ENCODE peak calls at places on chromosome 19, in seven cellular contexts. One of them, this sample, is unnamed.

GRCh38 chr19:23241433-23241832 is 8.8 kb downstream of the ZNF724 start:
- DNase-seq in IMR-90: no peak
- DNase-seq in iris pigment epithelial cell: no peak
- DNase-seq in right cardiac atrium: no peak
- DNase-seq in T-helper 17 cell: no peak
- DNase-seq in mesenchymal stem cell: no peak
- DNase-seq in NCI-H1048: no peak
- DNase-seq in this sample: no peak

GRCh38 chr19:16315825-16316505 is 8.7 kb upstream of the KLF2 start:
- DNase-seq in IMR-90: peak
- DNase-seq in iris pigment epithelial cell: peak
- DNase-seq in right cardiac atrium: peak
- DNase-seq in NCI-H1048: no peak
- DNase-seq in T-helper 17 cell: no peak
- DNase-seq in mesenchymal stem cell: peak
- DNase-seq in this sample: no peak

GRCh38 chr19:54462713-54463530 is 656 bp downstream of the LENG9 start:
- DNase-seq in iris pigment epithelial cell: peak
- DNase-seq in IMR-90: peak
- DNase-seq in NCI-H1048: no peak
- DNase-seq in right cardiac atrium: peak
- DNase-seq in mesenchymal stem cell: peak
- DNase-seq in T-helper 17 cell: peak
- DNase-seq in this sample: no peak

GRCh38 chr19:2810141-2811091 is 9.3 kb upstream of the ZNF554 start:
- DNase-seq in IMR-90: no peak
- DNase-seq in mesenchymal stem cell: no peak
- DNase-seq in right cardiac atrium: peak
- DNase-seq in T-helper 17 cell: no peak
- DNase-seq in iris pigment epithelial cell: no peak
- DNase-seq in NCI-H1048: no peak
- DNase-seq in this sample: no peak

GRCh38 chr19:19627716-19628498 is at the start of gene LPAR2:
- DNase-seq in iris pigment epithelial cell: no peak
- DNase-seq in IMR-90: no peak
- DNase-seq in NCI-H1048: peak
- DNase-seq in mesenchymal stem cell: no peak
- DNase-seq in right cardiac atrium: peak
- DNase-seq in T-helper 17 cell: peak
- DNase-seq in this sample: no peak

GRCh38 chr19:49690656-49691242 is at the start of gene CPT1C:
- DNase-seq in IMR-90: peak
- DNase-seq in right cardiac atrium: peak
- DNase-seq in T-helper 17 cell: no peak
- DNase-seq in NCI-H1048: peak
- DNase-seq in iris pigment epithelial cell: peak
- DNase-seq in mesenchymal stem cell: peak
- DNase-seq in this sample: peak

GRCh38 chr19:10518444-10519361 is 1.5 kb upstream of the S1PR5 start:
- DNase-seq in IMR-90: no peak
- DNase-seq in T-helper 17 cell: no peak
- DNase-seq in NCI-H1048: no peak
- DNase-seq in iris pigment epithelial cell: no peak
- DNase-seq in mesenchymal stem cell: no peak
- DNase-seq in right cardiac atrium: no peak
- DNase-seq in this sample: no peak

GRCh38 chr19:38606131-38606530 is 11.6 kb downstream of the MAP4K1 start:
- DNase-seq in T-helper 17 cell: no peak
- DNase-seq in iris pigment epithelial cell: no peak
- DNase-seq in NCI-H1048: no peak
- DNase-seq in right cardiac atrium: no peak
- DNase-seq in IMR-90: no peak
- DNase-seq in mesenchymal stem cell: no peak
- DNase-seq in this sample: no peak

GRCh38 chr19:15508035-15508710 is at the start of gene CYP4F22:
- DNase-seq in right cardiac atrium: no peak
- DNase-seq in iris pigment epithelial cell: no peak
- DNase-seq in IMR-90: no peak
- DNase-seq in NCI-H1048: no peak
- DNase-seq in mesenchymal stem cell: no peak
- DNase-seq in T-helper 17 cell: peak
- DNase-seq in this sample: no peak

GRCh38 chr19:38337360-38337653 is 1.7 kb downstream of the CATSPERG start:
- DNase-seq in iris pigment epithelial cell: no peak
- DNase-seq in NCI-H1048: no peak
- DNase-seq in mesenchymal stem cell: no peak
- DNase-seq in T-helper 17 cell: no peak
- DNase-seq in IMR-90: no peak
- DNase-seq in right cardiac atrium: no peak
- DNase-seq in this sample: no peak

GRCh38 chr19:44808463-44809371 is at the start of gene BCAM:
- DNase-seq in iris pigment epithelial cell: peak
- DNase-seq in right cardiac atrium: peak
- DNase-seq in mesenchymal stem cell: peak
- DNase-seq in T-helper 17 cell: no peak
- DNase-seq in IMR-90: peak
- DNase-seq in NCI-H1048: no peak
- DNase-seq in this sample: no peak

GRCh38 chr19:40371802-40372122 is 18.2 kb downstream of the HIPK4 start:
- DNase-seq in T-helper 17 cell: no peak
- DNase-seq in right cardiac atrium: no peak
- DNase-seq in iris pigment epithelial cell: no peak
- DNase-seq in mesenchymal stem cell: no peak
- DNase-seq in IMR-90: no peak
- DNase-seq in NCI-H1048: no peak
- DNase-seq in this sample: no peak

GRCh38 chr19:2355168-2356035 is 4.7 kb upstream of the TMPRSS9 start:
- DNase-seq in iris pigment epithelial cell: no peak
- DNase-seq in IMR-90: no peak
- DNase-seq in NCI-H1048: no peak
- DNase-seq in right cardiac atrium: no peak
- DNase-seq in mesenchymal stem cell: no peak
- DNase-seq in T-helper 17 cell: no peak
- DNase-seq in this sample: no peak

GRCh38 chr19:5585461-5586299 is 17.9 kb upstream of the TINCR start:
- DNase-seq in IMR-90: no peak
- DNase-seq in NCI-H1048: no peak
- DNase-seq in T-helper 17 cell: peak
- DNase-seq in mesenchymal stem cell: no peak
- DNase-seq in right cardiac atrium: peak
- DNase-seq in iris pigment epithelial cell: peak
- DNase-seq in this sample: peak

GRCh38 chr19:5951338-5951861 is 26.5 kb downstream of the RANBP3 start:
- DNase-seq in NCI-H1048: no peak
- DNase-seq in right cardiac atrium: peak
- DNase-seq in mesenchymal stem cell: no peak
- DNase-seq in iris pigment epithelial cell: no peak
- DNase-seq in IMR-90: no peak
- DNase-seq in T-helper 17 cell: no peak
- DNase-seq in this sample: no peak

GRCh38 chr19:29260477-29261317 is 47.7 kb upstream of the UQCRFS1 start:
- DNase-seq in IMR-90: peak
- DNase-seq in T-helper 17 cell: no peak
- DNase-seq in right cardiac atrium: no peak
- DNase-seq in NCI-H1048: no peak
- DNase-seq in mesenchymal stem cell: no peak
- DNase-seq in iris pigment epithelial cell: no peak
- DNase-seq in this sample: no peak

GRCh38 chr19:19817357-19817756 is 4.2 kb downstream of the ZNF506 start:
- DNase-seq in mesenchymal stem cell: no peak
- DNase-seq in iris pigment epithelial cell: no peak
- DNase-seq in right cardiac atrium: no peak
- DNase-seq in NCI-H1048: no peak
- DNase-seq in T-helper 17 cell: peak
- DNase-seq in IMR-90: no peak
- DNase-seq in this sample: no peak

GRCh38 chr19:27794444-27795042 is 1418.4 kb downstream of the UQCRFS1 start:
- DNase-seq in mesenchymal stem cell: peak
- DNase-seq in IMR-90: peak
- DNase-seq in iris pigment epithelial cell: peak
- DNase-seq in T-helper 17 cell: no peak
- DNase-seq in NCI-H1048: no peak
- DNase-seq in right cardiac atrium: no peak
- DNase-seq in this sample: no peak

GRCh38 chr19:46181386-46181774 is 33.3 kb downstream of the IGFL2 start:
- DNase-seq in mesenchymal stem cell: peak
- DNase-seq in right cardiac atrium: no peak
- DNase-seq in iris pigment epithelial cell: peak
- DNase-seq in NCI-H1048: no peak
- DNase-seq in IMR-90: peak
- DNase-seq in T-helper 17 cell: no peak
- DNase-seq in this sample: no peak

GRCh38 chr19:8611890-8612806 is 1.6 kb upstream of the ADAMTS10 start:
- DNase-seq in right cardiac atrium: peak
- DNase-seq in IMR-90: peak
- DNase-seq in iris pigment epithelial cell: peak
- DNase-seq in mesenchymal stem cell: peak
- DNase-seq in T-helper 17 cell: no peak
- DNase-seq in NCI-H1048: no peak
- DNase-seq in this sample: no peak

GRCh38 chr19:1747285-1748114 is 5.8 kb upstream of the ONECUT3 start:
- DNase-seq in right cardiac atrium: no peak
- DNase-seq in iris pigment epithelial cell: peak
- DNase-seq in IMR-90: peak
- DNase-seq in NCI-H1048: no peak
- DNase-seq in T-helper 17 cell: no peak
- DNase-seq in mesenchymal stem cell: peak
- DNase-seq in this sample: peak

GRCh38 chr19:1651548-1652394 is 644 bp downstream of the TCF3 start:
- DNase-seq in NCI-H1048: no peak
- DNase-seq in IMR-90: peak
- DNase-seq in mesenchymal stem cell: peak
- DNase-seq in T-helper 17 cell: peak
- DNase-seq in iris pigment epithelial cell: peak
- DNase-seq in right cardiac atrium: peak
- DNase-seq in this sample: no peak

GRCh38 chr19:49441210-49441959 is at the start of gene SLC17A7:
- DNase-seq in mesenchymal stem cell: peak
- DNase-seq in iris pigment epithelial cell: no peak
- DNase-seq in IMR-90: no peak
- DNase-seq in T-helper 17 cell: peak
- DNase-seq in right cardiac atrium: peak
- DNase-seq in NCI-H1048: no peak
- DNase-seq in this sample: no peak

GRCh38 chr19:1503089-1503924 is 9.5 kb downstream of the ADAMTSL5 start:
- DNase-seq in NCI-H1048: no peak
- DNase-seq in iris pigment epithelial cell: peak
- DNase-seq in IMR-90: peak
- DNase-seq in mesenchymal stem cell: no peak
- DNase-seq in right cardiac atrium: peak
- DNase-seq in T-helper 17 cell: peak
- DNase-seq in this sample: no peak

GRCh38 chr19:16400911-16401675 is 70.7 kb downstream of the EPS15L1 start:
- DNase-seq in right cardiac atrium: peak
- DNase-seq in IMR-90: peak
- DNase-seq in mesenchymal stem cell: no peak
- DNase-seq in iris pigment epithelial cell: no peak
- DNase-seq in NCI-H1048: no peak
- DNase-seq in T-helper 17 cell: no peak
- DNase-seq in this sample: no peak

GRCh38 chr19:12983091-12983490 is 12.2 kb upstream of the NFIX start:
- DNase-seq in mesenchymal stem cell: no peak
- DNase-seq in T-helper 17 cell: no peak
- DNase-seq in right cardiac atrium: peak
- DNase-seq in IMR-90: no peak
- DNase-seq in iris pigment epithelial cell: no peak
- DNase-seq in NCI-H1048: no peak
- DNase-seq in this sample: no peak

GRCh38 chr19:47152205-47152604 is 21.6 kb downstream of the SAE1 start:
- DNase-seq in right cardiac atrium: no peak
- DNase-seq in IMR-90: no peak
- DNase-seq in mesenchymal stem cell: no peak
- DNase-seq in NCI-H1048: no peak
- DNase-seq in iris pigment epithelial cell: no peak
- DNase-seq in T-helper 17 cell: no peak
- DNase-seq in this sample: no peak

GRCh38 chr19:16417660-16418596 is 53.8 kb downstream of the EPS15L1 start:
- DNase-seq in IMR-90: peak
- DNase-seq in right cardiac atrium: peak
- DNase-seq in T-helper 17 cell: peak
- DNase-seq in NCI-H1048: peak
- DNase-seq in mesenchymal stem cell: peak
- DNase-seq in iris pigment epithelial cell: peak
- DNase-seq in this sample: no peak

GRCh38 chr19:38686530-38686888 is 39.1 kb downstream of the ACTN4 start:
- DNase-seq in right cardiac atrium: no peak
- DNase-seq in T-helper 17 cell: peak
- DNase-seq in NCI-H1048: no peak
- DNase-seq in mesenchymal stem cell: no peak
- DNase-seq in iris pigment epithelial cell: no peak
- DNase-seq in IMR-90: no peak
- DNase-seq in this sample: no peak

GRCh38 chr19:9321338-9321737 is 2.6 kb upstream of the ZNF559 start:
- DNase-seq in right cardiac atrium: no peak
- DNase-seq in T-helper 17 cell: no peak
- DNase-seq in iris pigment epithelial cell: no peak
- DNase-seq in IMR-90: no peak
- DNase-seq in mesenchymal stem cell: no peak
- DNase-seq in NCI-H1048: no peak
- DNase-seq in this sample: no peak

GRCh38 chr19:35641515-35642151 is at the start of gene ETV2:
- DNase-seq in right cardiac atrium: peak
- DNase-seq in mesenchymal stem cell: peak
- DNase-seq in T-helper 17 cell: no peak
- DNase-seq in IMR-90: peak
- DNase-seq in NCI-H1048: no peak
- DNase-seq in iris pigment epithelial cell: peak
- DNase-seq in this sample: no peak